ENCODE peak calls at places on chromosome 7, in five cellular contexts. One of them, this sample, is unnamed.

GRCh38 chr7:22248111-22248809 is 108.7 kb downstream of the RAPGEF5 start:
- DNase-seq in GM23248: no peak
- DNase-seq in HCEC 1CT: peak; percentile 14
- DNase-seq in activated CD8-positive, alpha-beta memory T cell treated with anti-CD3 and anti-CD28 coated beads, Interleukin-2, amount 50 U/mL, for 4 hours: no peak
- DNase-seq in aorta: no peak
- DNase-seq in this sample: no peak

GRCh38 chr7:2921748-2922147 is 77.6 kb upstream of the GNA12 start:
- DNase-seq in aorta: no peak
- DNase-seq in GM23248: no peak
- DNase-seq in activated CD8-positive, alpha-beta memory T cell treated with anti-CD3 and anti-CD28 coated beads, Interleukin-2, amount 50 U/mL, for 4 hours: no peak
- DNase-seq in HCEC 1CT: no peak
- DNase-seq in this sample: no peak

GRCh38 chr7:29253225-29253624 is 58.6 kb downstream of the CHN2 start:
- DNase-seq in HCEC 1CT: no peak
- DNase-seq in activated CD8-positive, alpha-beta memory T cell treated with anti-CD3 and anti-CD28 coated beads, Interleukin-2, amount 50 U/mL, for 4 hours: no peak
- DNase-seq in aorta: no peak
- DNase-seq in GM23248: no peak
- DNase-seq in this sample: no peak

GRCh38 chr7:144738708-144739314 is 97.0 kb downstream of the TPK1 start:
- DNase-seq in HCEC 1CT: peak; percentile 43
- DNase-seq in GM23248: peak; percentile 50
- DNase-seq in aorta: no peak
- DNase-seq in activated CD8-positive, alpha-beta memory T cell treated with anti-CD3 and anti-CD28 coated beads, Interleukin-2, amount 50 U/mL, for 4 hours: no peak
- DNase-seq in this sample: no peak

GRCh38 chr7:103073989-103074518 is 542 bp downstream of the FBXL13 start:
- DNase-seq in activated CD8-positive, alpha-beta memory T cell treated with anti-CD3 and anti-CD28 coated beads, Interleukin-2, amount 50 U/mL, for 4 hours: no peak
- DNase-seq in aorta: no peak
- DNase-seq in GM23248: peak; percentile 40
- DNase-seq in HCEC 1CT: peak; percentile 9
- DNase-seq in this sample: no peak

GRCh38 chr7:70317356-70317755 is 719.1 kb downstream of the AUTS2 start:
- DNase-seq in aorta: no peak
- DNase-seq in GM23248: peak; percentile 39
- DNase-seq in HCEC 1CT: no peak
- DNase-seq in activated CD8-positive, alpha-beta memory T cell treated with anti-CD3 and anti-CD28 coated beads, Interleukin-2, amount 50 U/mL, for 4 hours: no peak
- DNase-seq in this sample: no peak

GRCh38 chr7:64574481-64575159 is 11.7 kb upstream of the ZNF680 start:
- DNase-seq in activated CD8-positive, alpha-beta memory T cell treated with anti-CD3 and anti-CD28 coated beads, Interleukin-2, amount 50 U/mL, for 4 hours: no peak
- DNase-seq in GM23248: peak; percentile 67
- DNase-seq in HCEC 1CT: no peak
- DNase-seq in aorta: peak; percentile 77
- DNase-seq in this sample: no peak

GRCh38 chr7:45446195-45446944 is 127.8 kb upstream of the ADCY1 start:
- DNase-seq in activated CD8-positive, alpha-beta memory T cell treated with anti-CD3 and anti-CD28 coated beads, Interleukin-2, amount 50 U/mL, for 4 hours: no peak
- DNase-seq in GM23248: no peak
- DNase-seq in HCEC 1CT: peak; percentile 87
- DNase-seq in aorta: no peak
- DNase-seq in this sample: no peak

GRCh38 chr7:24930856-24931255 is 49.1 kb downstream of the OSBPL3 start:
- DNase-seq in activated CD8-positive, alpha-beta memory T cell treated with anti-CD3 and anti-CD28 coated beads, Interleukin-2, amount 50 U/mL, for 4 hours: no peak
- DNase-seq in HCEC 1CT: no peak
- DNase-seq in aorta: no peak
- DNase-seq in GM23248: no peak
- DNase-seq in this sample: no peak

GRCh38 chr7:68238204-68238805 is 1241.7 kb downstream of the TYW1 start:
- DNase-seq in aorta: no peak
- DNase-seq in activated CD8-positive, alpha-beta memory T cell treated with anti-CD3 and anti-CD28 coated beads, Interleukin-2, amount 50 U/mL, for 4 hours: no peak
- DNase-seq in HCEC 1CT: no peak
- DNase-seq in GM23248: no peak
- DNase-seq in this sample: no peak

GRCh38 chr7:79298145-79298760 is 155.2 kb downstream of the MAGI2 start:
- DNase-seq in GM23248: peak; percentile 75
- DNase-seq in HCEC 1CT: peak; percentile 60
- DNase-seq in aorta: no peak
- DNase-seq in activated CD8-positive, alpha-beta memory T cell treated with anti-CD3 and anti-CD28 coated beads, Interleukin-2, amount 50 U/mL, for 4 hours: no peak
- DNase-seq in this sample: no peak

GRCh38 chr7:75878312-75878768 is 494 bp upstream of the RHBDD2 start:
- DNase-seq in HCEC 1CT: no peak
- DNase-seq in aorta: no peak
- DNase-seq in activated CD8-positive, alpha-beta memory T cell treated with anti-CD3 and anti-CD28 coated beads, Interleukin-2, amount 50 U/mL, for 4 hours: no peak
- DNase-seq in GM23248: no peak
- DNase-seq in this sample: no peak

GRCh38 chr7:105480931-105481330 is 41.1 kb downstream of the PUS7 start:
- DNase-seq in HCEC 1CT: peak; percentile 5
- DNase-seq in activated CD8-positive, alpha-beta memory T cell treated with anti-CD3 and anti-CD28 coated beads, Interleukin-2, amount 50 U/mL, for 4 hours: no peak
- DNase-seq in aorta: no peak
- DNase-seq in GM23248: peak; percentile 10
- DNase-seq in this sample: no peak

GRCh38 chr7:73701357-73701995 is 18.0 kb downstream of the STX1A start:
- DNase-seq in aorta: peak; percentile 57
- DNase-seq in HCEC 1CT: peak; percentile 28
- DNase-seq in activated CD8-positive, alpha-beta memory T cell treated with anti-CD3 and anti-CD28 coated beads, Interleukin-2, amount 50 U/mL, for 4 hours: peak; percentile 37
- DNase-seq in GM23248: peak; percentile 60
- DNase-seq in this sample: no peak

GRCh38 chr7:148697256-148697841 is 1.4 kb upstream of the CUL1 start:
- DNase-seq in aorta: no peak
- DNase-seq in GM23248: peak; percentile 56
- DNase-seq in activated CD8-positive, alpha-beta memory T cell treated with anti-CD3 and anti-CD28 coated beads, Interleukin-2, amount 50 U/mL, for 4 hours: peak; percentile 40
- DNase-seq in HCEC 1CT: no peak
- DNase-seq in this sample: peak; percentile 82

GRCh38 chr7:151244156-151244870 is 4.2 kb downstream of the SMARCD3 start:
- DNase-seq in HCEC 1CT: peak; percentile 28
- DNase-seq in GM23248: peak; percentile 68
- DNase-seq in aorta: peak; percentile 51
- DNase-seq in activated CD8-positive, alpha-beta memory T cell treated with anti-CD3 and anti-CD28 coated beads, Interleukin-2, amount 50 U/mL, for 4 hours: peak; percentile 56
- DNase-seq in this sample: no peak

GRCh38 chr7:100426516-100426915 is 2.0 kb downstream of the ZCWPW1 start:
- DNase-seq in GM23248: no peak
- DNase-seq in aorta: no peak
- DNase-seq in HCEC 1CT: no peak
- DNase-seq in activated CD8-positive, alpha-beta memory T cell treated with anti-CD3 and anti-CD28 coated beads, Interleukin-2, amount 50 U/mL, for 4 hours: no peak
- DNase-seq in this sample: no peak